ENCODE peak calls at places on chromosome 16, in four cellular contexts. O is GM23248, L is cardiac muscle cell, D is left lung. Q is an unnamed sample.
A peak's percentile ranks its signal among the peaks of the same experiment; 100 is the strongest.

GRCh38 chr16:58460219-58460610 is 39.7 kb upstream of the NDRG4 start:
- DNase-seq in O (no peak), L (no peak), D (no peak), Q (no peak)

GRCh38 chr16:22141746-22142145 is 20.6 kb upstream of the SDR42E2 start:
- DNase-seq in O (peak; percentile 47), L (peak; percentile 24), D (no peak), Q (no peak)

GRCh38 chr16:11781773-11782172 is 15.3 kb downstream of the ZC3H7A start:
- DNase-seq in O (no peak), L (no peak), D (no peak), Q (no peak)

GRCh38 chr16:63947022-63947421 is 1174.8 kb downstream of the CDH11 start:
- DNase-seq in O (no peak), L (no peak), D (no peak), Q (no peak)

GRCh38 chr16:81461243-81461642 is 16.6 kb downstream of the CMIP start:
- DNase-seq in O (no peak), L (no peak), D (no peak), Q (no peak)

GRCh38 chr16:75376475-75376907 is 56.8 kb downstream of the CFDP1 start:
- DNase-seq in O (no peak), L (no peak), D (no peak), Q (no peak)

GRCh38 chr16:12337776-12338655 is 361.5 kb downstream of the SNX29 start:
- DNase-seq in O (no peak), L (no peak), D (no peak), Q (no peak)

GRCh38 chr16:89923640-89924297 is 627 bp downstream of the TUBB3 start:
- DNase-seq in O (peak; percentile 50), L (no peak), D (peak; percentile 80), Q (no peak)

GRCh38 chr16:17273142-17273561 is 197.6 kb downstream of the XYLT1 start:
- DNase-seq in O (peak; percentile 97), L (peak; percentile 79), D (no peak), Q (no peak)

GRCh38 chr16:5480796-5481195 is 383.2 kb upstream of the EEF2KMT start:
- DNase-seq in O (no peak), L (no peak), D (no peak), Q (no peak)
- H3K9me3 ChIP-seq in O (no peaks in the 10 kb centered on the region), L (no peaks in the 10 kb centered on the region), D (no peaks in the 10 kb centered on the region), Q (no peaks in the 10 kb centered on the region)

GRCh38 chr16:71961066-71962039 is 38.8 kb downstream of the PKD1L3 start:
- DNase-seq in O (peak; percentile 94), L (peak; percentile 95), D (peak; percentile 88), Q (peak; percentile 59)

GRCh38 chr16:71969353-71969752 is 30.8 kb downstream of the PKD1L3 start:
- DNase-seq in O (no peak), L (no peak), D (no peak), Q (no peak)

GRCh38 chr16:71966932-71967331 is 33.3 kb downstream of the PKD1L3 start:
- DNase-seq in O (peak; percentile 14), L (no peak), D (no peak), Q (no peak)

GRCh38 chr16:71963125-71963875 is 36.9 kb downstream of the PKD1L3 start:
- DNase-seq in O (no peak), L (no peak), D (no peak), Q (no peak)

DNA sequence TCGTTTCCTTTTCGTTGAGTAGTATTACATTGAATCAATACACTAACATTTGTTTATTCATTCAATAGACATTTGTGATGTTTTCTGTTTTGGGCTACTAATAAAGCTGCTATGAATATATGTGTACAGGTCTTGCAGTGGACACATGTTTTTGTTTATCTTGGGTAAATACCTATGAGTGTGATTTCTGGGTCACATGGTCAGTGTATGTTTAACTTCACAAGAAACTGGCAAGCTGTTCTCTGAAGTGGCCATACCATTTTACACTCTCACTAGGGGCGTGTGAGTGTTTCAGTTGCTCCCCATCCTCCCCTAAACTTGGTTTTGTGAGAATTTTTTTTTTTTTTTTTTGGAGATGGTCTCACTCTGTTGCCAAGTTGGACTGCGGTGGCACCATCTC is 35.0 kb downstream of the PKD1L3 start:
- DNase-seq in O (no peak), L (no peak), D (no peak), Q (no peak)
- H3K9me3 ChIP-seq in O (no peaks in the 10 kb centered on the region), L (no peaks in the 10 kb centered on the region), D (no peaks in the 10 kb centered on the region), Q (no peaks in the 10 kb centered on the region)

DNA sequence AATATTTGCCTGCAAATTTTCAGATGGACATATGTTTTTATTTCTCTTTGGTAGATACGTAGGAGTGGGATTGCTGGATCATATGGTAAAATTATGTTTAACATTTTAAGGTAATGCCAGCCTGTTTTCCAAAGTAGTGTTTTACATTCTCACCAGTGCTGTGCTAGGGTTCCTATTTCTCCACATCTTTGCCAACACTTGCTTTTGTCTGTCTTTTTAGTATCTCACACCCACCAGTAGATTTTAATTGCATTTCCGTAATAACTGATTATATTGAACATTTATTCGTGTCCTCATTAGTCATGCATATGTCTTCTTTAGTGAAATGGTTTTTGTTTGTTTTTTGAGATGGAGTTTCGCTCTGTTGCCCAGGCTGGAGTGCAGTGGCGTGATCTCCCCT is 58.4 kb downstream of the MRTFB start:
- DNase-seq in O (no peak), L (no peak), D (no peak), Q (no peak)
- H3K9me3 ChIP-seq in O (no peaks in the 10 kb centered on the region), L (no peaks in the 10 kb centered on the region), D (no peaks in the 10 kb centered on the region), Q (no peaks in the 10 kb centered on the region)

GRCh38 chr16:65305588-65305987 is 183.7 kb upstream of the CDH11 start:
- DNase-seq in O (no peak), L (no peak), D (no peak), Q (no peak)

GRCh38 chr16:65297453-65297852 is 175.6 kb upstream of the CDH11 start:
- DNase-seq in O (no peak), L (peak; percentile 33), D (no peak), Q (no peak)

GRCh38 chr16:65295527-65295926 is 173.7 kb upstream of the CDH11 start:
- DNase-seq in O (no peak), L (no peak), D (no peak), Q (no peak)

GRCh38 chr16:65306313-65306712 is 184.4 kb upstream of the CDH11 start:
- DNase-seq in O (peak; percentile 53), L (no peak), D (no peak), Q (no peak)

DNA sequence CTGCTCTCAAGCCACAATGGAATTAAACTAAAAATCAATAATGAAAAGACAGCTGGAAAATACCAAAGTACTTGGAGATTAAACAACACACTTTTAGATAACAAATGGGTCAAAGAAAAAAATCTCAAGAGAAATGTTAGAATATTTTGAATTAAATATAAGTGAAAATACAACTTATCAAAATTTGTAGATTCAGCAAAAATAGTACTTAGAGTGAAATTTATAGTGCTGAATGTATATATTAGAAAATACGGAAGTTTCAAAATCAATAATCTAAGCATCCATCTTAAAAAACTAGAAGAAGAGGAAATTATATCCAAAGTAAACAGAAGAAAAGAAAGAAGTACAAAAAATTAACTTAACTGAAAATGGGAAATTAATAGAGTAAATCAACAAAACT is 179.2 kb upstream of the CDH11 start:
- DNase-seq in O (no peak), L (no peak), D (no peak), Q (no peak)
- H3K9me3 ChIP-seq in O (no peaks in the 10 kb centered on the region), L (no peaks in the 10 kb centered on the region), D (no peaks in the 10 kb centered on the region), Q (no peaks in the 10 kb centered on the region)

DNA sequence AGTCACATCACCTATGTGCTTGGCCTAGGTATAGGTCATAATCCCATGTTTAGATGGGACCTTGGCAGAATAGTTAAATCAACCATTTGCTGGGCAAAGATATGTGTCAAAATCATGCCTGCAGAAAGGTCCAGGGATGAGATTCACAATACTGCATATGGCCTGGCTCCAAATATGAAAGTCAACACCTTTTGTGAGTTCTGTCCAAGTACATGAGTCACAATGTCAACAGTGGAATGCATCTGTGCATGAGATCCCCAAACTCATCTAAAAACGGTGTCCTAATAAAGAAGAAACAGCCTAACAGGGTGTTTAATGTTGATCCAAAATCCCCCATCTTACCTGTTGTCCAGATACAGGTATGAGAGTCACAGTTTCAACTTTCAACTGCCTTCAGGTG is 1847.5 kb downstream of the TP53TG3F start:
- DNase-seq in O (no peak), L (no peak), D (no peak), Q (no peak)
- H3K9me3 ChIP-seq in O (no peaks in the 10 kb centered on the region), L (no peaks in the 10 kb centered on the region), D (no peaks in the 10 kb centered on the region), Q (peaks cover 5% of the 10 kb centered on the region)

GRCh38 chr16:35908152-35908551 is 2448.7 kb downstream of the TP53TG3F start:
- DNase-seq in O (no peak), L (no peak), D (no peak), Q (no peak)

GRCh38 chr16:35908942-35909341 is 2449.5 kb downstream of the TP53TG3F start:
- DNase-seq in O (no peak), L (no peak), D (no peak), Q (no peak)

GRCh38 chr16:35909351-35909954 is 2450.0 kb downstream of the TP53TG3F start:
- DNase-seq in O (no peak), L (no peak), D (no peak), Q (no peak)

GRCh38 chr16:35911899-35912298 is 2452.5 kb downstream of the TP53TG3F start:
- DNase-seq in O (no peak), L (no peak), D (peak; percentile 49), Q (no peak)

GRCh38 chr16:35910409-35910808 is 2451.0 kb downstream of the TP53TG3F start:
- DNase-seq in O (no peak), L (no peak), D (no peak), Q (no peak)
- H3K9me3 ChIP-seq in O (no peaks in the 10 kb centered on the region), L (no peaks in the 10 kb centered on the region), D (no peaks in the 10 kb centered on the region), Q (no peaks in the 10 kb centered on the region)

DNA sequence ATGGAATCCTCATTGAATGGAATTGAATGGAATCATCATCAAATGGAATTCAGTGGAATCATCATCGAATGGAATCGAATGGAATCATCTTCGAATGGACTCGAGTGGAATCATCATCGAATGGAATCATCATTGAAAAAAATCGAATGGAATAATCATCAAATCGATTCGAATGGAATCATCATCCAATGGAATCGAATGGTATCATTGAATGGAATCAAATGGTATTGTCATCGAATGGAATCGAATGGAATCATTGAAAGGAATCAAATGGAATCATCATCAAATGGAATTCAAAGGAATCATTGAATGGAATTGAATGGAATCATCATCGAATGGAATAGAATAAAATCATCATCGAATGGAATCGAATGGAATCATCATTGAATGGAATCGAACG is 619.3 kb downstream of the TP53TG3F start:
- DNase-seq in O (no peak), L (peak; percentile 54), D (no peak), Q (no peak)
- H3K9me3 ChIP-seq in O (peaks cover 8% of the 10 kb centered on the region), L (peaks cover 10% of the 10 kb centered on the region), D (peaks cover 10% of the 10 kb centered on the region), Q (peaks cover 5% of the 10 kb centered on the region)

DNA sequence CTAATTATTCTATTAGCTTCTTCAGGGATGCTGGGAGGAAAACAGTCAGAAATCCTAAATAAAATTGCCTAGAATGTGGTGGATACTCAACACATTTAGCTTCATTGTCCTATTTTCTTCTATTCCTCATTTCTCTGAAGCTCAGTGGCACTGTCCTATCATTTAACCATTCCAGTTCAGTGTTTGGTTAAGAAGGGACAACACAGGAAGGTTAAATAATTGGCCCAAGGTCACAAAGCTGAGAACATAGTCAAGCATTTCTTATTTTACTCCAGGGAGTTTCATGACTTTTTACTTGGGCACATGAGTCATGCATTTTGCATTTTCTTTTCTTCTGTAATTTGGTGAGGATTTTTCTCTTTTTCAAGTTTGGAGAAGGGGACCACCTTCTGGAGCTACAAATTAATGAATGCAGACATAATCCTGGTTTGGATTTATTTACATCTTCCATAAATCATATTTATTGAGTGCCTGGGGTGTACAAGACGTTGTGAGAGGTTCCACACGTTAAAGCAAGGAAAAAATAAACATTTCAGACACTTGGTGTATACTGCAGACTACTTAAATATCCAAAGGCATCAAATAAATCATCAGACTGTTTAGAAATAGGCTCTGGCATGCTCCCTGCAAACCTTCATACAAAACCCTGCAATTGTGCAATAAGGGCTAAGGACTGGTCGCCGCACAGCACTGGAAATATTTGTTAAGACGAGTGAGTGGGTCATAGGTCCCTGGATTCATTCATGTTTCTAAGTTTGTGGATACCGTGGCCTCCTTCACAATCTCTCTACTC is 263.9 kb downstream of the MAF start:
- DNase-seq in O (no peak), L (no peak), D (no peak), Q (no peak)
- H3K9me3 ChIP-seq in O (no peaks in the 10 kb centered on the region), L (no peaks in the 10 kb centered on the region), D (no peaks in the 10 kb centered on the region), Q (no peaks in the 10 kb centered on the region)

Q was measured in T-helper 17 cell.